ENCODE peak calls at places on chromosome 13, in eight cellular contexts. N is fibroblast of pulmonary artery, P is mucosa of descending colon, B is neural progenitor cell, O is uterus, I is left ventricle myocardium superior, J is A549, V is Daoy. K is an unnamed sample.

GRCh38 chr13:22757530-22758120 is 423.2 kb upstream of the SGCG start:
- DNase-seq in N (peak; percentile 26), P (no peak), B (peak; percentile 22), O (no peak), I (no peak), J (no peak), V (peak; percentile 18), K (no peak)

GRCh38 chr13:40026174-40026585 is 370.7 kb downstream of the COG6 start:
- DNase-seq in N (no peak), P (no peak), B (no peak), O (no peak), I (no peak), J (no peak), V (peak; percentile 71), K (no peak)

GRCh38 chr13:76792680-76793334 is 93.4 kb downstream of the KCTD12 start:
- DNase-seq in N (peak; percentile 80), P (peak; percentile 27), B (no peak), O (peak; percentile 27), I (no peak), J (no peak), V (peak; percentile 58), K (no peak)

GRCh38 chr13:66844933-66845332 is 385.2 kb downstream of the PCDH9 start:
- DNase-seq in N (no peak), P (no peak), B (no peak), O (no peak), I (no peak), J (no peak), V (no peak), K (no peak)

GRCh38 chr13:98285852-98286594 is 109.0 kb upstream of the RNF113B start:
- DNase-seq in N (no peak), P (no peak), B (no peak), O (no peak), I (no peak), J (no peak), V (no peak), K (no peak)

GRCh38 chr13:59970847-59971246 is 192.9 kb downstream of the DIAPH3 start:
- DNase-seq in N (peak; percentile 4), P (no peak), B (no peak), O (no peak), I (no peak), J (no peak), V (no peak), K (no peak)

GRCh38 chr13:107373551-107373950 is 805.6 kb upstream of the ARGLU1 start:
- DNase-seq in N (peak; percentile 77), P (no peak), B (peak; percentile 56), O (no peak), I (no peak), J (no peak), V (peak; percentile 54), K (no peak)

GRCh38 chr13:110314516-110315245 is 7.6 kb downstream of the COL4A2 start:
- DNase-seq in N (no peak), P (no peak), B (no peak), O (no peak), I (peak; percentile 80), J (no peak), V (no peak), K (peak; percentile 77)

GRCh38 chr13:45807520-45808099 is 43.9 kb downstream of the SIAH3 start:
- DNase-seq in N (peak; percentile 56), P (peak; percentile 33), B (peak; percentile 62), O (no peak), I (no peak), J (peak; percentile 43), V (peak; percentile 51), K (no peak)

GRCh38 chr13:40818926-40819325 is 29.5 kb downstream of the SLC25A15 start:
- DNase-seq in N (no peak), P (no peak), B (no peak), O (no peak), I (no peak), J (no peak), V (no peak), K (no peak)

GRCh38 chr13:109729031-109729870 is 57.1 kb downstream of the IRS2 start:
- DNase-seq in N (peak; percentile 28), P (no peak), B (peak; percentile 69), O (no peak), I (no peak), J (no peak), V (no peak), K (no peak)

GRCh38 chr13:45658586-45659235 is 43.2 kb upstream of the ERICH6B start:
- DNase-seq in N (peak; percentile 2), P (no peak), B (no peak), O (no peak), I (no peak), J (no peak), V (peak; percentile 10), K (no peak)

GRCh38 chr13:24638096-24638495 is 42.1 kb upstream of the ATP12A start:
- DNase-seq in N (no peak), P (no peak), B (no peak), O (no peak), I (no peak), J (no peak), V (no peak), K (no peak)

GRCh38 chr13:105579821-105580707 is 955.4 kb downstream of the EFNB2 start:
- DNase-seq in N (no peak), P (no peak), B (no peak), O (no peak), I (no peak), J (no peak), V (no peak), K (no peak)

GRCh38 chr13:98795220-98795619 is 42.7 kb upstream of the SLC15A1 start:
- DNase-seq in N (no peak), P (no peak), B (no peak), O (no peak), I (no peak), J (no peak), V (no peak), K (no peak)

GRCh38 chr13:30114586-30115256 is 192.6 kb downstream of the KATNAL1 start:
- DNase-seq in N (peak; percentile 78), P (peak; percentile 98), B (peak; percentile 95), O (peak; percentile 90), I (peak; percentile 94), J (peak; percentile 60), V (peak; percentile 86), K (peak; percentile 94)